ENCODE peak calls at places on chromosome 12, in four cellular contexts. U is heart right ventricle, C is bronchial epithelial cell, Y is psoas muscle. M is an unnamed sample.

GRCh38 chr12:62296001-62296400 is 35.8 kb downstream of the USP15 start:
- DNase-seq in U (no peak), C (no peak), Y (no peak), M (no peak)

GRCh38 chr12:44829045-44829444 is 47.1 kb downstream of the NELL2 start:
- DNase-seq in U (no peak), C (no peak), Y (no peak), M (no peak)

GRCh38 chr12:111427417-111428074 is 21.8 kb downstream of the SH2B3 start:
- DNase-seq in U (no peak), C (no peak), Y (no peak), M (no peak)

GRCh38 chr12:61023231-61023630 is 1237.0 kb upstream of the USP15 start:
- DNase-seq in U (peak; percentile 2), C (no peak), Y (peak; percentile 35), M (no peak)

GRCh38 chr12:56010112-56010570 is 10.7 kb upstream of the IKZF4 start:
- DNase-seq in U (no peak), C (no peak), Y (no peak), M (no peak)

GRCh38 chr12:89181271-89181920 is 170.9 kb downstream of the DUSP6 start:
- DNase-seq in U (no peak), C (peak; percentile 96), Y (no peak), M (no peak)

GRCh38 chr12:115362319-115362976 is 678.5 kb upstream of the TBX3 start:
- DNase-seq in U (no peak), C (no peak), Y (no peak), M (no peak)

GRCh38 chr12:67599691-67600090 is 48.9 kb upstream of the DYRK2 start:
- DNase-seq in U (no peak), C (no peak), Y (no peak), M (no peak)

GRCh38 chr12:34208331-34209258 is 186.3 kb downstream of the ALG10 start:
- DNase-seq in U (no peak), C (no peak), Y (no peak), M (no peak)

GRCh38 chr12:44015333-44015941 is 179.6 kb downstream of the TMEM117 start:
- DNase-seq in U (no peak), C (peak; percentile 67), Y (no peak), M (no peak)

GRCh38 chr12:105418821-105419291 is 88.4 kb downstream of the C12orf75 start:
- DNase-seq in U (no peak), C (no peak), Y (no peak), M (no peak)

GRCh38 chr12:46360908-46361666 is 11.5 kb downstream of the SLC38A2 start:
- DNase-seq in U (no peak), C (no peak), Y (no peak), M (no peak)

GRCh38 chr12:13864081-13864673 is 117.2 kb downstream of the GRIN2B start:
- DNase-seq in U (peak; percentile 73), C (peak; percentile 56), Y (peak; percentile 81), M (no peak)

GRCh38 chr12:29698756-29699155 is 85.0 kb downstream of the TMTC1 start:
- DNase-seq in U (no peak), C (no peak), Y (no peak), M (no peak)

GRCh38 chr12:27000962-27001361 is 13.2 kb downstream of the TM7SF3 start:
- DNase-seq in U (no peak), C (no peak), Y (no peak), M (no peak)

GRCh38 chr12:69272511-69272910 is 33.1 kb downstream of the CPSF6 start:
- DNase-seq in U (no peak), C (no peak), Y (no peak), M (no peak)

GRCh38 chr12:57185906-57186508 is 30.6 kb upstream of the NXPH4 start:
- DNase-seq in U (no peak), C (no peak), Y (no peak), M (no peak)

GRCh38 chr12:5432011-5432400 is at the start of gene NTF3:
- DNase-seq in U (peak; percentile 36), C (no peak), Y (no peak), M (no peak)
- H3K27me3 ChIP-seq in U (peaks cover 23% of the 10 kb centered on the region), C (peaks cover 63% of the 10 kb centered on the region), Y (peaks cover 6% of the 10 kb centered on the region), M (no peaks in the 10 kb centered on the region)

DNA sequence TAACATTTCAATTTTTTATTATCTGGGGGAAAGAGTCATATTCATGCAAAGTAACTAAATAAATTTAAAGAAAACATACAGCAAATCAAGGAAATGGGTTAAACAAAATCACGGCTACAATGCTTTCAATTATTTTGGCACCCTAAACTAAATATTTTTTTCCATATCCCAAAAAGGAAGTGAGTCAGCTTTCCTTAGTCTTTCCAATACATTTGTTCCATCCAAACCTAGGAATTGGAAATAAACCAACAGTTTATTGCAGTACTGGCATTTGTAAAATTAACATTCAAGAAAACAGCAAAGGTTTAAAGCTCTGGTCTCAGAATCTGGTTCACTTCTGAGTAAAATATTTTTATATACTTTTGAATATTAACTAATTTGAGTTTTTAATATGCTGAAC is 89.2 kb downstream of the BCL2L14 start:
- DNase-seq in U (no peak), C (peak; percentile 9), Y (no peak), M (no peak)
- H3K36me3 ChIP-seq in U (no peaks in the 10 kb centered on the region), C (peaks cover 4% of the 10 kb centered on the region), Y (peaks cover 15% of the 10 kb centered on the region), M (no peaks in the 10 kb centered on the region)

GRCh38 chr12:52605542-52605941 is 4.3 kb upstream of the KRT72 start:
- DNase-seq in U (no peak), C (no peak), Y (no peak), M (no peak)

GRCh38 chr12:52606581-52607241 is 5.4 kb upstream of the KRT72 start:
- DNase-seq in U (no peak), C (no peak), Y (no peak), M (no peak)

GRCh38 chr12:52602552-52602951 is 1.3 kb upstream of the KRT72 start:
- DNase-seq in U (no peak), C (no peak), Y (no peak), M (no peak)

GRCh38 chr12:52603314-52603713 is 2.1 kb upstream of the KRT72 start:
- DNase-seq in U (no peak), C (peak; percentile 49), Y (no peak), M (no peak)

GRCh38 chr12:52604859-52605258 is 3.6 kb upstream of the KRT72 start:
- DNase-seq in U (no peak), C (no peak), Y (no peak), M (no peak)
- H3K27me3 ChIP-seq in U (peaks cover 36% of the 10 kb centered on the region), C (peaks cover 12% of the 10 kb centered on the region), Y (peaks cover 8% of the 10 kb centered on the region), M (no peaks in the 10 kb centered on the region)

GRCh38 chr12:113016796-113017195 is 38.5 kb downstream of the OAS2 start:
- DNase-seq in U (no peak), C (no peak), Y (no peak), M (no peak)
- H3K36me3 ChIP-seq in U (no peaks in the 10 kb centered on the region), C (no peaks in the 10 kb centered on the region), Y (no peaks in the 10 kb centered on the region), M (no peaks in the 10 kb centered on the region)

GRCh38 chr12:54172102-54172630 is 16.6 kb downstream of the SMUG1 start:
- DNase-seq in U (no peak), C (no peak), Y (no peak), M (no peak)

GRCh38 chr12:54173066-54173726 is 15.6 kb downstream of the SMUG1 start:
- DNase-seq in U (peak; percentile 32), C (no peak), Y (peak; percentile 63), M (no peak)

GRCh38 chr12:54173906-54174471 is 14.8 kb downstream of the SMUG1 start:
- DNase-seq in U (no peak), C (no peak), Y (no peak), M (no peak)

DNA sequence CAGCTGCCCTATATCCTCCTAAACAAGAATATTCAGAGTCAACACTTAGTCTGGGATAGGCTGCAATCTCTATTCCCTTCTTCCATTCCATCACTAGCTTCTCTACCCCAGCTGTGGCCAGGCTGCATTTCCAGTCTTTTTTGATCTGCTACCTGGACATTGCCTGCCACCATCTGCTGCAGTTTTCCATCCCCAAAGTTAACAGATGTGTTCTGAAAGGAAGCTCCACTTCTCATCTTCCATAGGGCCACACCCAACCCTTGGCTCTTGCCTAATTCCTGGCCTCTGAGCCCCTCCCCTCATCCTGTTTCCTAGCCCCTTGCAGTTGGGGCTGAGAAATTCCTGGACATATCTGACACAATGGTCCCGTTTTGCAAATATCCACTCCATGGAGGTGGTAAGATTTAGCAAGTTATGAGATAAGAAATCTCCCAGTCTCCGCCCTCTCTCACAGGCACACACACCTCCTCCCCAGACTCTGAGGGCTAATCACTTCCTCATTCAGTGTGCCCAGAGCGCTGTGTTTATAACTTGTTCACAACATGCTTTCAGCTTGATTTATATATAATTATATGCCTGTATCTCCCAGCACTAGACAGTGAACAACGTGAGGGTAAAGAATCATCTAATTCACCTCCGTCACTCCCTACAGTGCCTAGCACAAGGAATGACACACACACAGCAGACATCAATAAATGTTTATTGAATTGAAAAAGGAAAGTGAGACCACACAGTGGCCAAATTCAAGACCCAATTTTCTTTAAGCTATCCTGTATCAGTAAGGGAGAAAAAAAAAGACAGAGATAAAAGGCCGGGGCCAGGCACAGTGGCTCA is 13.4 kb downstream of the SMUG1 start:
- DNase-seq in U (no peak), C (peak; percentile 10), Y (no peak), M (no peak)
- H3K27me3 ChIP-seq in U (peaks cover 47% of the 10 kb centered on the region), C (peaks cover 27% of the 10 kb centered on the region), Y (peaks cover 12% of the 10 kb centered on the region), M (no peaks in the 10 kb centered on the region)

DNA sequence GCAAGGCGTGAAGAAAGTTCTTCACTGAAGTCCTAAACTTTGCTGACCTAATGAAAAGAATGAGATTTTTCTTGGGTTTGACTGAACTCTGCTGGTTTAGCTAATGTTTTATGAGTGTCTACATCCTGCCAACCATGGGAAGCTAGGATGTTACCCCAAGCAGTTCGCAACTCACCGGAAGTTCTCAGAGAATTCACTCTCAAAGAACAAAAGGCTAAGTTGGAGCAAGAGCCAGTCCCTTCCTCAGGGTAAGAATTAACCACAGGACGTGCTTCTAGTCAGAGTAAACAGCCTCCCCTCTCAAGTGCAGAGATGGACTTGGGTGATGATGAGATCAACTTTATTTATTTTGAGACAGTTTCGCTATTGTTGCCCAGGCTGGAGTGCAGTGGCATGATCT is 37.3 kb downstream of the TCHP start:
- DNase-seq in U (no peak), C (no peak), Y (no peak), M (no peak)
- H3K36me3 ChIP-seq in U (peaks cover 45% of the 10 kb centered on the region), C (peaks cover 14% of the 10 kb centered on the region), Y (peaks cover 98% of the 10 kb centered on the region), M (peaks cover 27% of the 10 kb centered on the region)

M was measured in thoracic aorta.